ENCODE peak calls at places on chromosome 21, in six cellular contexts. One of them, this sample, is unnamed.

GRCh38 chr21:45959779-45960390 is 21.7 kb upstream of the COL6A1 start:
- DNase-seq in IMR-90: no peak
- DNase-seq in cardiac fibroblast: no peak
- DNase-seq in fibroblast of pulmonary artery: no peak
- DNase-seq in fibroblast of mammary gland: no peak
- DNase-seq in foreskin fibroblast: no peak
- DNase-seq in this sample: no peak

GRCh38 chr21:46393451-46393940 is 65.2 kb upstream of the DIP2A start:
- DNase-seq in foreskin fibroblast: no peak
- DNase-seq in cardiac fibroblast: no peak
- DNase-seq in IMR-90: no peak
- DNase-seq in fibroblast of pulmonary artery: no peak
- DNase-seq in fibroblast of mammary gland: peak; percentile 24
- DNase-seq in this sample: no peak

GRCh38 chr21:33492571-33492970 is 1.1 kb upstream of the DNAJC28 start:
- DNase-seq in fibroblast of mammary gland: peak; percentile 72
- DNase-seq in IMR-90: peak; percentile 57
- DNase-seq in cardiac fibroblast: peak; percentile 75
- DNase-seq in fibroblast of pulmonary artery: peak; percentile 89
- DNase-seq in foreskin fibroblast: peak; percentile 64
- DNase-seq in this sample: peak; percentile 5

GRCh38 chr21:9008636-9009035 is 1512.7 kb upstream of the TPTE start:
- DNase-seq in fibroblast of pulmonary artery: no peak
- DNase-seq in fibroblast of mammary gland: no peak
- DNase-seq in foreskin fibroblast: no peak
- DNase-seq in cardiac fibroblast: no peak
- DNase-seq in IMR-90: no peak
- DNase-seq in this sample: no peak

GRCh38 chr21:33372582-33372981 is 30.6 kb upstream of the IFNGR2 start:
- DNase-seq in fibroblast of mammary gland: no peak
- DNase-seq in foreskin fibroblast: no peak
- DNase-seq in fibroblast of pulmonary artery: no peak
- DNase-seq in cardiac fibroblast: no peak
- DNase-seq in IMR-90: no peak
- DNase-seq in this sample: no peak

GRCh38 chr21:46180778-46181391 is 3.4 kb downstream of the SPATC1L start:
- DNase-seq in IMR-90: no peak
- DNase-seq in cardiac fibroblast: no peak
- DNase-seq in foreskin fibroblast: no peak
- DNase-seq in fibroblast of mammary gland: no peak
- DNase-seq in fibroblast of pulmonary artery: no peak
- DNase-seq in this sample: no peak

GRCh38 chr21:25518491-25518911 is 88.8 kb downstream of the MRPL39 start:
- DNase-seq in foreskin fibroblast: no peak
- DNase-seq in cardiac fibroblast: no peak
- DNase-seq in IMR-90: no peak
- DNase-seq in fibroblast of pulmonary artery: no peak
- DNase-seq in fibroblast of mammary gland: no peak
- DNase-seq in this sample: no peak

GRCh38 chr21:43306911-43307676 is 119.8 kb downstream of the SIK1 start:
- DNase-seq in fibroblast of mammary gland: peak; percentile 25
- DNase-seq in cardiac fibroblast: peak; percentile 19
- DNase-seq in fibroblast of pulmonary artery: no peak
- DNase-seq in IMR-90: peak; percentile 28
- DNase-seq in foreskin fibroblast: no peak
- DNase-seq in this sample: peak; percentile 17

GRCh38 chr21:34900376-34900775 is 148.7 kb downstream of the RUNX1 start:
- DNase-seq in IMR-90: no peak
- DNase-seq in fibroblast of mammary gland: no peak
- DNase-seq in foreskin fibroblast: peak; percentile 62
- DNase-seq in fibroblast of pulmonary artery: no peak
- DNase-seq in cardiac fibroblast: no peak
- DNase-seq in this sample: peak; percentile 61

GRCh38 chr21:45748593-45748992 is 105.1 kb downstream of the PCBP3 start:
- DNase-seq in foreskin fibroblast: no peak
- DNase-seq in cardiac fibroblast: no peak
- DNase-seq in fibroblast of mammary gland: no peak
- DNase-seq in fibroblast of pulmonary artery: no peak
- DNase-seq in IMR-90: no peak
- DNase-seq in this sample: no peak

GRCh38 chr21:38959686-38960049 is 153.9 kb downstream of the ETS2 start:
- DNase-seq in IMR-90: no peak
- DNase-seq in fibroblast of mammary gland: no peak
- DNase-seq in foreskin fibroblast: no peak
- DNase-seq in fibroblast of pulmonary artery: no peak
- DNase-seq in cardiac fibroblast: no peak
- DNase-seq in this sample: no peak

GRCh38 chr21:43020771-43021170 is 46.4 kb downstream of the PKNOX1 start:
- DNase-seq in foreskin fibroblast: no peak
- DNase-seq in IMR-90: no peak
- DNase-seq in fibroblast of mammary gland: no peak
- DNase-seq in cardiac fibroblast: no peak
- DNase-seq in fibroblast of pulmonary artery: no peak
- DNase-seq in this sample: no peak

GRCh38 chr21:38824124-38824822 is 18.5 kb downstream of the ETS2 start:
- DNase-seq in IMR-90: peak; percentile 90
- DNase-seq in foreskin fibroblast: peak; percentile 71
- DNase-seq in fibroblast of pulmonary artery: no peak
- DNase-seq in cardiac fibroblast: no peak
- DNase-seq in fibroblast of mammary gland: peak; percentile 86
- DNase-seq in this sample: no peak

GRCh38 chr21:31909772-31910470 is 37.1 kb downstream of the HUNK start:
- DNase-seq in IMR-90: no peak
- DNase-seq in fibroblast of mammary gland: no peak
- DNase-seq in cardiac fibroblast: no peak
- DNase-seq in fibroblast of pulmonary artery: no peak
- DNase-seq in foreskin fibroblast: no peak
- DNase-seq in this sample: no peak

GRCh38 chr21:31911138-31911907 is 38.5 kb downstream of the HUNK start:
- DNase-seq in foreskin fibroblast: peak; percentile 41
- DNase-seq in fibroblast of pulmonary artery: no peak
- DNase-seq in cardiac fibroblast: no peak
- DNase-seq in fibroblast of mammary gland: peak; percentile 49
- DNase-seq in IMR-90: peak; percentile 86
- DNase-seq in this sample: no peak

GRCh38 chr21:31905444-31906400 is 32.9 kb downstream of the HUNK start:
- DNase-seq in fibroblast of mammary gland: no peak
- DNase-seq in fibroblast of pulmonary artery: no peak
- DNase-seq in cardiac fibroblast: no peak
- DNase-seq in IMR-90: peak; percentile 38
- DNase-seq in foreskin fibroblast: no peak
- DNase-seq in this sample: peak; percentile 18

GRCh38 chr21:31909153-31909771 is 36.4 kb downstream of the HUNK start:
- DNase-seq in fibroblast of pulmonary artery: no peak
- DNase-seq in foreskin fibroblast: no peak
- DNase-seq in IMR-90: peak; percentile 17
- DNase-seq in fibroblast of mammary gland: no peak
- DNase-seq in cardiac fibroblast: peak; percentile 2
- DNase-seq in this sample: no peak

DNA sequence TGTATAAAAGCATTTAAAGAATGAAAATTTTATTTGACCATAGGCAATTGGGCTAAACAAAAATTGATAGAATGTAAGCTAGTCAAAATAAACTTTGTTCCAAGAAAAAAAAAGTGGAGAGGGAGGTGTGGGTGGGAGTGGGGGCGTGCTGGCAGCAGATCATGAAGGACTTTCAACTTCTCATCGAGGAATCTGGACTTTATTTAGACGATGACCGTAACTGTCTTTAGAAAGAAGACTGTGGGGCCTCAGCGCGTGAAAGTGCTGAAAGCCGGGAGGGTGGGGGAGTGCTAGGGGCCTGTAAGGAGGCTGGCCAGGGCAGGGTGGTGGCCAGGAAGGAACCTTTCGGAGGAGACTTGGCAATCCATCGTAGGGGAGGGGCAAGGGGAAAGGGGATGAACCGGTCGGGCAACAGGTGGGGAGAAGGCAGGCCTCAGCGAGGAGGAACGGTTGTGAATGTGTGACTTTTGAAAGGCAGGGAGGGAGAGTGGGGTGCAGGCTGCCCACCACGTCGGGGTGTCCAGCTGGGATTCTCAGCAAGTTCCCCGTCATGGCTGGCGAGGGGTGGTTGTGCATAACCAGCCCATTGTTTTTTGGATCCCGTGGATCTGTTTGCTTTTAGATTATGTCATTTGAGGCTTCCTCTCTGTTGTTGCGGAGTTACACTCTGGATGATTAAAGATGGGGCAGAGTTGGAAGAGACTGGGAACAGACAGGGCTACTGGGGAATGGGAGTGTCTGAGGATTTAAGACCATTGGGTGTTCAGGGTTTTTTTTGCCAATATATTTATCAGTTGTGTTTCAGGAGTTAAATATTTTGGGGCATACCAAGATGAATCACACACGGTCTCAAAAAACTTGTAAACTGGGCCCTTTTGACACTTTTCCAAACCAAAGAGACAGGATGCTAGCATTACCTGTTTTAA is 35.5 kb downstream of the HUNK start:
- DNase-seq in cardiac fibroblast: no peak
- DNase-seq in fibroblast of pulmonary artery: no peak
- DNase-seq in fibroblast of mammary gland: peak; percentile 8
- DNase-seq in foreskin fibroblast: no peak
- DNase-seq in IMR-90: peak; percentile 84
- DNase-seq in this sample: peak; percentile 19
- H3K4me3 ChIP-seq in cardiac fibroblast: no peak overlapping the region
- H3K4me3 ChIP-seq in fibroblast of pulmonary artery: no peak overlapping the region
- H3K4me3 ChIP-seq in fibroblast of mammary gland: no peak overlapping the region
- H3K4me3 ChIP-seq in foreskin fibroblast: no peak overlapping the region
- H3K4me3 ChIP-seq in IMR-90: no peak overlapping the region
- H3K4me3 ChIP-seq in this sample: no peak overlapping the region

GRCh38 chr21:16169102-16169511 is 439.3 kb downstream of the USP25 start:
- DNase-seq in fibroblast of pulmonary artery: peak; percentile 9
- DNase-seq in cardiac fibroblast: no peak
- DNase-seq in foreskin fibroblast: no peak
- DNase-seq in IMR-90: peak; percentile 8
- DNase-seq in fibroblast of mammary gland: peak; percentile 77
- DNase-seq in this sample: peak; percentile 51
- TF ChIP-seq CTCF in fibroblast of pulmonary artery: no peak
- TF ChIP-seq CTCF in cardiac fibroblast: no peak
- TF ChIP-seq CTCF in foreskin fibroblast: no peak
- TF ChIP-seq CTCF in IMR-90: no peak
- TF ChIP-seq CTCF in fibroblast of mammary gland: no peak
- TF ChIP-seq CTCF in this sample: no peak

DNA sequence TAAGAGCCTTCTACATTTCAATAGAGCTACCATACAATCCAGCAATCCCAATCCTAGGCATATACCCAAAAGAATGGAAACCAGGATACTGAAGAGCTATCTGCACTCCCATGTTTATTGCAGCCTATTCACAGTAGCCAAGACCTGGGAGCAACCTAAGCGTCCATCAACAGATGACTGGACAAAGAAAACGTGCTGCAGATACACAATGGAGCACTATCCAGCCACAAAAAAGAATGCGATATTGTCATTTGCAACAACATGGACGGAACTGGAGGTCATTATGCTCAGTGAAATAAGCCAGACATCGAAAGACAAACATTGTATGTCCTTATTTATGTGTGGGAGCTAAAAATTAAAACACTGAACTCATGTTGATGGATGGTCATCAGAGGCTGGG is 115.3 kb downstream of the HLCS start:
- DNase-seq in IMR-90: no peak
- DNase-seq in fibroblast of pulmonary artery: no peak
- DNase-seq in cardiac fibroblast: no peak
- DNase-seq in fibroblast of mammary gland: no peak
- DNase-seq in foreskin fibroblast: no peak
- DNase-seq in this sample: no peak
- H3K4me3 ChIP-seq in IMR-90: no peak overlapping the region
- H3K4me3 ChIP-seq in fibroblast of pulmonary artery: no peak overlapping the region
- H3K4me3 ChIP-seq in cardiac fibroblast: no peak overlapping the region
- H3K4me3 ChIP-seq in fibroblast of mammary gland: no peak overlapping the region
- H3K4me3 ChIP-seq in foreskin fibroblast: no peak overlapping the region
- H3K4me3 ChIP-seq in this sample: no peak overlapping the region

GRCh38 chr21:14120091-14120734 is 90.5 kb downstream of the LIPI start:
- DNase-seq in fibroblast of mammary gland: peak; percentile 36
- DNase-seq in foreskin fibroblast: no peak
- DNase-seq in IMR-90: peak; percentile 8
- DNase-seq in fibroblast of pulmonary artery: peak; percentile 4
- DNase-seq in cardiac fibroblast: no peak
- DNase-seq in this sample: no peak
- TF ChIP-seq CTCF in fibroblast of mammary gland: peak; percentile 63
- TF ChIP-seq CTCF in foreskin fibroblast: peak; percentile 49
- TF ChIP-seq CTCF in IMR-90: peak; percentile 49
- TF ChIP-seq CTCF in fibroblast of pulmonary artery: peak; percentile 41
- TF ChIP-seq CTCF in cardiac fibroblast: peak; percentile 62
- TF ChIP-seq CTCF in this sample: peak; percentile 35

GRCh38 chr21:41875086-41875485 is 4.1 kb downstream of the PRDM15 start:
- DNase-seq in fibroblast of pulmonary artery: no peak
- DNase-seq in fibroblast of mammary gland: no peak
- DNase-seq in foreskin fibroblast: no peak
- DNase-seq in IMR-90: no peak
- DNase-seq in cardiac fibroblast: no peak
- DNase-seq in this sample: no peak
- H3K4me3 ChIP-seq in fibroblast of pulmonary artery: no peak overlapping the region
- H3K4me3 ChIP-seq in fibroblast of mammary gland: no peak overlapping the region
- H3K4me3 ChIP-seq in foreskin fibroblast: no peak overlapping the region
- H3K4me3 ChIP-seq in IMR-90: no peak overlapping the region
- H3K4me3 ChIP-seq in cardiac fibroblast: no peak overlapping the region
- H3K4me3 ChIP-seq in this sample: no peak overlapping the region

GRCh38 chr21:36584980-36585940 is 105.3 kb upstream of the CLDN14 start:
- DNase-seq in IMR-90: no peak
- DNase-seq in fibroblast of mammary gland: no peak
- DNase-seq in foreskin fibroblast: no peak
- DNase-seq in cardiac fibroblast: no peak
- DNase-seq in fibroblast of pulmonary artery: no peak
- DNase-seq in this sample: no peak
- TF ChIP-seq CTCF in IMR-90: no peak
- TF ChIP-seq CTCF in fibroblast of mammary gland: no peak
- TF ChIP-seq CTCF in foreskin fibroblast: no peak
- TF ChIP-seq CTCF in cardiac fibroblast: no peak
- TF ChIP-seq CTCF in fibroblast of pulmonary artery: no peak
- TF ChIP-seq CTCF in this sample: peak; percentile 22